ENCODE peak calls at places on chromosome 6, in nine cellular contexts. N is type B pancreatic cell, E is H9, Z is uterus, D is B cell, X is body of pancreas, G is tibial artery, A is Calu3, V is colonic mucosa. F is an unnamed sample.

GRCh38 chr6:169289671-169290408 is 36.2 kb upstream of the THBS2 start:
- DNase-seq in D (no peak), E (no peak), V (no peak), N (no peak), A (peak; percentile 14), Z (peak; percentile 72), G (peak; percentile 76), X (peak; percentile 19), F (peak; percentile 66)

GRCh38 chr6:170347091-170347490 is 40.5 kb downstream of the FAM120B start:
- DNase-seq in E (no peak), A (no peak), V (no peak), X (no peak), G (no peak), N (no peak), Z (no peak), D (no peak), F (no peak)

GRCh38 chr6:123211777-123212545 is 215.9 kb downstream of the CLVS2 start:
- DNase-seq in X (no peak), G (no peak), D (no peak), V (no peak), Z (no peak), N (no peak), E (no peak), A (no peak), F (no peak)

GRCh38 chr6:108699290-108700041 is 138.7 kb downstream of the FOXO3 start:
- DNase-seq in G (no peak), A (no peak), V (no peak), N (no peak), Z (peak; percentile 44), E (no peak), D (no peak), X (no peak), F (no peak)

GRCh38 chr6:68635706-68636513 is 828 bp downstream of the ADGRB3 start:
- DNase-seq in Z (peak; percentile 36), X (peak; percentile 16), V (no peak), G (peak; percentile 25), N (no peak), D (no peak), A (no peak), E (peak; percentile 33), F (no peak)

GRCh38 chr6:42338573-42339218 is 113.0 kb downstream of the TRERF1 start:
- DNase-seq in D (no peak), G (no peak), V (no peak), Z (no peak), X (no peak), E (no peak), A (peak; percentile 53), N (no peak), F (peak; percentile 91)

GRCh38 chr6:20013485-20013884 is 176.3 kb downstream of the ID4 start:
- DNase-seq in X (no peak), A (no peak), V (no peak), Z (no peak), D (no peak), E (no peak), G (no peak), N (no peak), F (no peak)

GRCh38 chr6:161829186-161829794 is 555.4 kb upstream of the AGPAT4 start:
- DNase-seq in D (no peak), V (no peak), E (peak; percentile 51), A (no peak), X (no peak), G (no peak), Z (no peak), N (no peak), F (no peak)

GRCh38 chr6:32973934-32974333 is 5.5 kb downstream of the BRD2 start:
- DNase-seq in E (no peak), Z (no peak), A (peak; percentile 57), D (peak; percentile 51), N (no peak), G (no peak), V (peak; percentile 64), X (no peak), F (no peak)

GRCh38 chr6:3825851-3826581 is 23.2 kb upstream of the FAM50B start:
- DNase-seq in E (no peak), A (peak; percentile 86), Z (peak; percentile 90), G (peak; percentile 92), V (peak; percentile 65), D (no peak), X (peak; percentile 90), N (no peak), F (peak; percentile 92)

GRCh38 chr6:145214570-145214969 is 520.8 kb downstream of the EPM2A start:
- DNase-seq in D (peak; percentile 16), N (no peak), A (peak; percentile 8), X (no peak), V (no peak), E (no peak), G (no peak), Z (no peak), F (peak; percentile 12)

GRCh38 chr6:3453410-3453809 is 3.4 kb downstream of the SLC22A23 start:
- DNase-seq in Z (no peak), V (no peak), G (no peak), A (no peak), E (no peak), D (no peak), X (no peak), N (no peak), F (no peak)

GRCh38 chr6:107965746-107966145 is 7.7 kb upstream of the SEC63 start:
- DNase-seq in V (no peak), E (no peak), N (no peak), G (no peak), X (no peak), Z (no peak), D (no peak), A (no peak), F (no peak)

GRCh38 chr6:44116643-44117382 is 10.4 kb downstream of the MRPL14 start:
- DNase-seq in V (no peak), A (no peak), G (no peak), E (no peak), X (peak; percentile 29), D (no peak), N (no peak), Z (no peak), F (peak; percentile 50)

DNA sequence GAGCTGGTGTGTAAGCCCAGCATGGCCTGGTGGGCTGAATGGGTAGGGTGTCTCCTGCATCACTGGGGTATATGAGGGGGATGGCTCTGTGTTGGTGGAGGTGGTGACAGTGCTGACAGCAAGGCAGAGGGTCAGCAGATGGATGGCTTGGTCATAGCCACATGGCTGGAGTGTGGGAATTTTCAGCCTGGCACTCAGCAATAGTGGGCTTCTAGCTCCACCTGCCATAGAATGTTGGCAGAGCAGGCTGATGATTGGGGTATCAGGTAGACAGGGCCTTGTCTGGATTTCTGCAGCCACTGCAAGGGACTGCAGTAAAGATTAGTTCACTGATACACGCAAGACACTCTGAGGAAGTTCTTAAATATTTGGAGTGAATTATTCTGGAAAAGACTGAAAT is 137.5 kb upstream of the BACH2 start:
- DNase-seq in A (peak; percentile 23), G (no peak), V (no peak), D (no peak), X (no peak), N (no peak), Z (no peak), E (peak; percentile 57), F (no peak)
- TF ChIP-seq CTCF in A (no peak), G (no peak), V (no peak), D (no peak), X (no peak), N (peak; percentile 41), Z (no peak), E (peak; percentile 60), F (no peak)

DNA sequence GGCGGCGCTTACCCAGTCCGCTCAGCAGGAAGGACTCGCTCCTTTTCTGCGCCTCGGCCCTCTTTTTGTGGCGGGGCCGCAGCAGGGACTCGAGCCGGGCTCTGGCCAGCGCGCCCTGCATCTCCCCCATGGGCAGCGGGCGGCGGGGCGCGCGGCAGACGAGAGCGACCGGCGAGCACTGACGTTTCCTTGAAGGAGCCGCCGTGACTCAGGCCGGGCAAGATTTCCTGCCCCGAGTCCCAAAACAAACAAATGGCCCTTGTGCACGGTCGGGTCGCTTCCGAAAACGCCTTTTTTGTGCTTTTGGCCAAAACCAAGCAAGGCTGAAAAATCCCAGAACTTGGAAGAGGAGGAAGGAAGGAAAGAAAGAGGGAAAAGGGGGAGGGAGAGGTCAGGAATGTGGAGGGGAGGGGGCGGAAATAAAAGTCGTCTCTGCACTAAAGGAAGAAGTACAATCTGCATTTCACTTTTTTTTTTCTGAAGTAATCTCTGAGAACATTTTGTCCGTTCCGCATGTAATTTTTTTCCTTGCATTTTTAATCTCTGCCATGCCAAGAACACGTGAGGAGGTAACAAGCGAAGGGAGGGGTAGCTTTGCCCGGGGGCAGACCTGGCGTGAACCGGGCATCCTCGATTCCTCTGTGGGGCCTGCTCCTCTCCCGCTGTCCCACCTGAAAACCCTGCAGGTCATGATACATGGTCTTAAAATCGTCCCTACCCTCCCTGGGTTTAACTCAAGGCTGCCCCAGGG is 123.3 kb upstream of the SLC2A12 start:
- DNase-seq in E (no peak), N (peak; percentile 76), D (no peak), V (peak; percentile 66), G (peak; percentile 79), A (peak; percentile 77), Z (peak; percentile 60), X (peak; percentile 84), F (no peak)
- TF ChIP-seq CTCF in E (no peak), N (no peak), D (no peak), V (no peak), G (no peak), A (no peak), Z (no peak), X (no peak), F (no peak)

DNA sequence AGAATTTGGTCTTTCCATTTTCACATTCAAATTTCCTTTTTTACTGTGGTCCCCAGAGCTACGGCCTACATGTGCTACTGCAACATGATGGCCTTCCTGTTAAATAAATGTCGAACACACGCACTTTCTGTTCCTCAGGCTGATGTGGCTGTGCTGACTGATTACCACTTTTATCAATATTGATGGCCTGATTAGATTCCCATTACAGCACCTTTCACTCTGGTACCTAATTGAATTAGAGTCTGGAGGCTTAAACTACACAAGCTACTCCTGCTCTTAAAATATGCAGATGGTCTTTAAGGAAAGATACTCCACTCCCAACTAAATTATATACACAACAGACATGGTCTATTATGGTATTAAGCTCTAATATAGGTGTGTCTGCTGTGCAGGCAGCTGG is 301.6 kb downstream of the FRK start:
- DNase-seq in X (no peak), N (no peak), Z (no peak), D (no peak), V (no peak), A (no peak), G (no peak), E (no peak), F (no peak)
- TF ChIP-seq CTCF in X (no peak), N (no peak), Z (no peak), D (no peak), V (no peak), A (no peak), G (no peak), E (no peak), F (no peak)

DNA sequence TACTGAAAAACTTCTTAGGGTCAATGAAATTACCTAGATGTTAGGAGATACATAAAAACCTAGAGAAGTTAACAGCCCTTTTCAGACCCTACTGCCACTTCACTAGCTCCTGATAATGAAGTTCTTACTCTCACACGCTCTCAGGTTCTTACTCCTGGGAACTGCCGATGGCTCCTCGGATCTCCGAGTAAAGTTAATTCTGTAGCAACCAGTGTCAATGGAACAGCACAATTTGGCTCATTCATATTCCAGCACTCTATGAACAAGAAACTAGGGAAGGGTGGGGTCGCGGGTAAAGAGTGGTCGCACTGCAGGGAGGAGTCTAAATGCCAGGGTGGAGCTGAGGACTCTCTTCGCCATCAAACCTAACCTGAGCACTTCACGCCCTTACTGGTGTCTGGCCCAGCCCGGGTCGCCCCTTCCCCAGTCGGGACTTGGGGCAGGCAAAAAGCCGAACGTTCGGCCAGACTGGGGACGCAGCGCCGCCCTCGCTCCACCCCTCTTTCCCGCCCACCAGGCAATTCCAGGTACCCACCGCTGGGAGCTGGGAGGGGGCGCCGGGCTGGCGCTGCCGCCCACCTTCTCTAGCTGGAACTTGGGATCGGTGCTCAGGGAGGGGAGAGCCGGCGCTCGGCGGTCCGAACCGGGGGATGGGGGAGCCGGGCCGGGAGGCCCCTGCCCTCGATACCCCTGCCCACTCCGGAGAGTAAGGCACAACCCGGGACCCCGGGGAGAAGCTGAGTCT is 744 bp downstream of the RAB23 start:
- DNase-seq in E (peak; percentile 90), G (peak; percentile 46), A (peak; percentile 71), Z (peak; percentile 72), X (peak; percentile 78), N (peak; percentile 73), D (peak; percentile 67), V (peak; percentile 80), F (no peak)
- TF ChIP-seq CTCF in E (peak; percentile 45), G (peak; percentile 57), A (peak; percentile 46), Z (peak; percentile 73), X (peak; percentile 60), N (peak; percentile 69), D (peak; percentile 59), V (peak; percentile 40), F (peak; percentile 36)